ENCODE peak calls at places on chromosomes 3 and 15, in nine cellular contexts. A is sigmoid colon; B is CD8-positive, alpha-beta T cell; E is PC-9; V is psoas muscle; J is choroid plexus epithelial cell; D is cardiac muscle cell; U is dorsolateral prefrontal cortex; O is foreskin fibroblast. T is an unnamed sample.

GRCh38 chr3:127008236-127008635 is 25.3 kb downstream of the PLXNA1 start:
- DNase-seq in E (no peak), V (no peak), B (no peak), O (no peak), A (no peak), J (no peak), U (no peak), D (no peak), T (no peak)

GRCh38 chr15:99983171-99983891 is 250.1 kb upstream of the LYSMD4 start:
- DNase-seq in V (peak), E (no peak), O (no peak), U (no peak), J (peak), A (no peak), D (no peak), B (no peak), T (no peak)

GRCh38 chr3:38603731-38604131 is 45.8 kb downstream of the SCN5A start:
- DNase-seq in D (no peak), U (no peak), B (no peak), V (peak), A (peak), O (no peak), J (no peak), E (no peak), T (no peak)

GRCh38 chr3:127170794-127171193 is 22.1 kb upstream of the PRR23E start:
- DNase-seq in D (no peak), V (no peak), A (no peak), B (no peak), E (no peak), J (peak), U (peak), O (peak), T (no peak)

GRCh38 chr3:85342915-85343314 is 384.1 kb downstream of the CADM2 start:
- DNase-seq in V (no peak), D (peak), E (no peak), U (peak), O (no peak), J (peak), B (no peak), A (no peak), T (peak)

GRCh38 chr15:56052389-56053045 is 59.1 kb upstream of the NEDD4 start:
- DNase-seq in E (no peak), D (peak), O (peak), J (peak), V (no peak), A (no peak), U (no peak), B (no peak), T (peak)

GRCh38 chr3:34015204-34016142 is 217.0 kb downstream of the PDCD6IP start:
- DNase-seq in A (no peak), O (peak), E (no peak), U (no peak), D (peak), B (no peak), V (no peak), J (peak), T (peak)

GRCh38 chr3:173021547-173022185 is 119.4 kb downstream of the SPATA16 start:
- DNase-seq in D (no peak), B (no peak), U (no peak), E (no peak), A (no peak), J (no peak), O (no peak), V (no peak), T (no peak)

GRCh38 chr3:16484216-16484615 is 29.3 kb downstream of the RFTN1 start:
- DNase-seq in O (peak), D (no peak), B (no peak), A (peak), E (no peak), U (no peak), J (peak), V (no peak), T (no peak)

GRCh38 chr3:131033480-131034080 is 6.9 kb downstream of the NEK11 start:
- DNase-seq in B (no peak), J (peak), U (no peak), E (peak), D (peak), O (peak), A (no peak), V (no peak), T (peak)

GRCh38 chr3:112437146-112438022 is 61.9 kb downstream of the BTLA start:
- DNase-seq in V (no peak), E (no peak), B (no peak), U (no peak), O (peak), A (no peak), D (no peak), J (peak), T (peak)

GRCh38 chr3:146217324-146217723 is 33.6 kb downstream of the PLSCR4 start:
- DNase-seq in J (peak), B (no peak), U (no peak), A (no peak), D (no peak), E (no peak), V (no peak), O (peak), T (no peak)

GRCh38 chr3:140863481-140864084 is 78.1 kb upstream of the SLC25A36 start:
- DNase-seq in E (peak), O (peak), D (peak), B (no peak), U (peak), A (no peak), J (peak), V (no peak), T (peak)

GRCh38 chr3:159669753-159670152 is 318.9 kb upstream of the IL12A start:
- DNase-seq in A (no peak), U (peak), O (no peak), D (peak), B (no peak), V (no peak), J (peak), E (no peak), T (no peak)

GRCh38 chr3:156817931-156818765 is 8.0 kb upstream of the LEKR1 start:
- DNase-seq in V (no peak), A (no peak), U (no peak), E (peak), O (no peak), D (no peak), B (no peak), J (peak), T (peak)
- H3K4me3 ChIP-seq in V (peak), A (no peak), U (no peak), E (peak), O (no peak), D (no peak), B (peak), J (no peak), T (peak)

GRCh38 chr15:62528505-62528904 is 363.4 kb upstream of the C2CD4B start:
- DNase-seq in D (no peak), E (no peak), J (no peak), O (no peak), B (no peak), V (no peak), U (no peak), A (no peak), T (no peak)
- TF ChIP-seq CTCF in D (no peak), E (no peak), J (no peak), O (no peak), B (no peak), V (no peak), U (no peak), A (no peak), T (no peak)

DNA sequence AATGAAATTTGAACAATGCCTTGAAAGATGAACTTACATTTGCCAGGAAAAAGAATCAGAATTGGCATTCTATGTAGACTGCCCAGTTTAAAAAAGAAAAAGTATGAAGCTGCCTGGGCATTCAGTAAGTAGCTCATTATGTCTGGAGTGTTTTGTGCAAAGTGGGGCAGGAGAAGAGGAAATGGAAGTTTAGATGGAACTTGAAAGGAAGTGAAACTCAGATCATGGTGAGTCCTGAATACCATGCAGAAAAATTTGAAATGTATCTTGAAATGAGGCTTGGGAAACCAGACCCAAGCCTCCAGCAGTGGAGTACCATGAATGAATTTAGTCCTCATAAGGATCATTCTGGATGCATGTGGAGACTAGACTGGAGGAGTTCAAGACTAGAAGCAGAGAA is 4.8 kb upstream of the MORC1 start:
- DNase-seq in V (no peak), B (no peak), D (no peak), E (no peak), J (no peak), O (no peak), U (no peak), A (no peak), T (no peak)
- H3K4me3 ChIP-seq in V (no peak), B (no peak), D (no peak), E (no peak), J (no peak), O (no peak), U (no peak), A (no peak), T (no peak)

GRCh38 chr3:64163019-64163754 is 62.1 kb downstream of the PRICKLE2 start:
- DNase-seq in U (no peak), B (no peak), O (no peak), J (peak), E (no peak), V (no peak), D (no peak), A (no peak), T (peak)
- TF ChIP-seq CTCF in U (no peak), B (no peak), O (no peak), J (no peak), E (no peak), V (no peak), D (no peak), A (no peak), T (no peak)

DNA sequence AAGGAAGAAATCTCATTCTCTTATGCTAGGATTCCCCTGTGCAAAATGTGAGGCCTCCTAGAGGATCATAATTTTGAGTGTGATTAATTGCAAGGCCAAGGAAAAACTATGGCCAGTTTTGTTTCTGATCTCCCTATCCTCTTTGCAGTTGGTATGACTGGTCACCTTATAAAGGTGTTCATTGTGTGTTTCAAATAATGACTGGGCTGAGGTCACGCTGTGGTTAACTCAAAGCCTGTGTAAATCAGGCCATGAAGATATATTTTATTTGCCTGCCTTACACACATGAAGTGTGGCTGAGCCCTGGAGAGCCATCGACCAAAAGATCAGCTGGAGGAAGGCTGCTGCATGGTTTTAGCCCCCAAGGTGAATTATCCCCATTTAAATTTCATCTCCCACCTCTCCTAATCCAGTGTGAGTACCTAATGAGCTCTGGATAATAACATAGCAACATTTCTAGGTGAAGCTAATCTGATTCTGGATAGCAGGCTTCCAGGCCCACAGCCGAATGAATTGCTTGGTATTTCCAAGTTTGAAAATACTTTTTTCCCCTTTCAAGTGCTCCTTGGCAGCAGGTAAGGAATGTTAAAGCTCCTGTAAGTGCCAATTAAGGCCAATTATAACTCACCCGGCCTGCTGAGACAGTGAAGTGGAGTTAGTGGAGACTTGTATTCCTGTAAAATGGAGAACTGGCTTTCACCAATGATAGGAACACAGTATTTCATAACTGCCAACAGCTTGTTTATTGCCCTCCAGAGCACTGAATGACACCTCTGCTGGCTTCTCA is 52.3 kb upstream of the SCAANT1 start:
- DNase-seq in U (no peak), O (no peak), J (no peak), E (no peak), A (no peak), V (no peak), D (peak), B (no peak), T (peak)
- H3K4me3 ChIP-seq in U (no peak), O (no peak), J (no peak), E (no peak), A (no peak), V (no peak), D (no peak), B (no peak), T (no peak)

GRCh38 chr3:98188553-98188952 is 22.1 kb downstream of the OR5H15 start:
- DNase-seq in O (no peak), J (peak), E (no peak), A (no peak), B (no peak), D (peak), U (no peak), V (no peak), T (peak)
- TF ChIP-seq CTCF in O (no peak), J (no peak), E (peak), A (no peak), B (no peak), D (no peak), U (peak), V (peak), T (peak)

T was measured in GM12865.